ENCODE peak calls at places on chromosomes 7 and 10, in four cellular contexts. E is K562, W is HepG2, A is H1. H is an unnamed sample.

GRCh38 chr10:103397191-103397825 is 882 bp downstream of the PDCD11 start:
- DNase-seq in E (peak), W (no peak), A (no peak), H (no peak)

GRCh38 chr10:43202224-43202656 is 64.0 kb downstream of the CSGALNACT2 start:
- DNase-seq in E (peak), W (no peak), A (no peak), H (peak)

GRCh38 chr10:132444877-132445351 is 47.9 kb downstream of the PWWP2B start:
- DNase-seq in E (no peak), W (no peak), A (no peak), H (no peak)

GRCh38 chr10:75679546-75679945 is 248.1 kb downstream of the LRMDA start:
- DNase-seq in E (no peak), W (no peak), A (no peak), H (no peak)

GRCh38 chr7:832292-832967 is at the start of gene SUN1:
- DNase-seq in E (no peak), W (peak), A (no peak), H (no peak)

GRCh38 chr7:121178869-121179497 is 149.8 kb upstream of the WNT16 start:
- DNase-seq in E (no peak), W (no peak), A (no peak), H (no peak)

GRCh38 chr10:24965051-24965450 is 12.6 kb upstream of the PRTFDC1 start:
- DNase-seq in E (no peak), W (no peak), A (no peak), H (no peak)

GRCh38 chr10:123021517-123021916 is 12.7 kb downstream of the ACADSB start:
- DNase-seq in E (peak), W (peak), A (no peak), H (no peak)

GRCh38 chr10:5732141-5732540 is 47.5 kb downstream of the TASOR2 start:
- DNase-seq in E (no peak), W (no peak), A (no peak), H (no peak)

GRCh38 chr10:15046626-15047025 is 2.9 kb downstream of the OLAH start:
- DNase-seq in E (no peak), W (no peak), A (no peak), H (no peak)

GRCh38 chr7:151993977-151994676 is 31.3 kb upstream of the GALNT11 start:
- DNase-seq in E (no peak), W (no peak), A (no peak), H (peak)

GRCh38 chr10:12400266-12400931 is 51.1 kb downstream of the CAMK1D start:
- DNase-seq in E (no peak), W (no peak), A (no peak), H (no peak)

GRCh38 chr7:5296627-5297226 is 14.0 kb downstream of the SLC29A4 start:
- DNase-seq in E (peak), W (no peak), A (peak), H (peak)

DNA sequence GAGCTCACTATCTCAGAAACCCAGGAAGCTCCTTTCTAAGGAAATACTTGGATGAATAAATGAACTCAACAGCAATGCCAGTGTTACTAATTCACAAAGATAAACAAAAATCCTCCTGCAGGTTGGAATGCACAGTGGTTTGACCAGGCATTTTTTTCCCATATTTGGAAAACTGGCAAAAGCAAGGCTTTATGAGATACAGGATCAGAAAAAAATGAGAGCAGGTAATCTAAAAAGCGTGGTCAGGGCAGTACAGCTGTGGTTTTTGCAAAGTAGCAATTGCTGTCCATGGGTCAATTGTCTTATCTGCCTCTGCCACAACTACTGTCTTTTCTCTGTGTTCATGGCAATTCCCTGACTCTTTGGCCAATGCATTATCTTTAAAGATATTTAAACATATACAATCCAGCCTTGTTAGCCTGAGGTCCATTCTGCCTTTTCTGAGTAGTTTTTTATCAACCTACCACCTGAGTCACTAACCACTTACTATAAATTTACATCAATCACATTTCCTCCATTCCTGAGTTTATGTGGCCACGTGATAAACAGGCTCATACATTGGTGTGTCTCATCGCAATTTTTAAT is 564.5 kb upstream of the IGFBP3 start:
- DNase-seq in E (no peak), W (no peak), A (no peak), H (no peak)
- TF ChIP-seq ATF2 in E (no peak), W (no peak), A (no peak), H (no peak)

GRCh38 chr10:90866050-90866598 is 5.7 kb upstream of the RPP30 start:
- DNase-seq in E (no peak), W (no peak), A (no peak), H (no peak)

GRCh38 chr10:90871279-90871760 is 454 bp upstream of the RPP30 start:
- DNase-seq in E (peak), W (peak), A (no peak), H (peak)

GRCh38 chr10:90862908-90863514 is 5.2 kb upstream of the HTR7 start:
- DNase-seq in E (peak), W (peak), A (no peak), H (no peak)

GRCh38 chr10:90860790-90861189 is 3.0 kb upstream of the HTR7 start:
- DNase-seq in E (no peak), W (no peak), A (no peak), H (no peak)

DNA sequence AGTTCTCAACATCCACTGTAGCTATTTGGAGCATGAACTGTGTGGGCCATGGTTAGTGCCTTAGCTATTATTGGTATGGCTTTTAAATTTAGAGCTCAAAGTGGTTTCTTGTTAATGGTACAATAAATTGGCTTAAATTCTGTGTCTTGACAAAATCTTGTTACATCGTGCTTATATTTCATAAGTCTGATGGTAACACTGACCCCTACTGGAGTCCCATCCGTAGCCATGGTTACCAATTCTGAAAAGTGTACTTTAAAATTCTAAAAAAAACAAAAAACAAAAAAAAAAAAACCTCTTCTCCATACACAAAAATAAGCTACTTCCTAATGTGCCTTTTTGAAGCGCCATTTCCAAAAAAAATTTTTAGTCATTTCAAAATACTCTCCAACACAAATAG is 6.4 kb upstream of the RPP30 start:
- DNase-seq in E (peak), W (no peak), A (no peak), H (no peak)
- TF ChIP-seq CTCF in E (no peak), W (no peak), A (peak), H (no peak)

DNA sequence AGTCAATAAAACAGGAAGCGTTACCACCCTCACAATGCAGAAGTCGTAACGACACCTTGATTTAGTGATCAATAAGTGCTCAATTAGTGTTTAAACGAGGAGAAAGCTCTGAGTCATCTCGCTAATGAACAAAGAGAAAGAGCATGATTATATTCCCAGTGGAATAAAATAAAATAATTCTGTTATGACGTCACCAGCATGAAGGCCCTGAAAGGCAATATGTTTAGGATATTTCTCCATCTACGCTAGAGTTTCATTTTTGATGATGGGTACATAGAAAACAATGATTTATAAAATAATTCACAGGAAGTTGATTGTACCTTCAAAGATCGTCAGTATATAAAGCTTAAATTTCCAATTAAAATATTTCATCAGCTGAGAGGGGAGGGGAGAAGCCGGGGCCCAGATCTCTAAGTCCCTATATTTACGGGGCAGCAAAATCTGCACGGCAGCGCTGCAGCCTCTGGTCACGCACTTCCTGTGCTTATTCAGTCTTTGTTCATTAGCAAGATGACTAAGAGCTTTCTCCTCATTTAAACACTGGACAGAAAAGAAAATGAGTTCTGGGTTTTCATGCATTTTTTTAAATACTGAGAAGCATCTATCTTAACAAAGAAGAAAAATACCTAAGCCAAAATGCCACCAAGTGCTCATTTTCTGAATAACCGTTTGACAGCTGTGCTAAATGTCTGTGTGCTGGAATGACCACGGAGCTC is 400.4 kb downstream of the PTPRN2 start:
- DNase-seq in E (no peak), W (no peak), A (no peak), H (no peak)
- TF ChIP-seq ATF2 in E (no peak), W (no peak), A (no peak), H (no peak)

GRCh38 chr10:50504389-50504788 is 119.4 kb downstream of the SGMS1 start:
- DNase-seq in E (no peak), W (no peak), A (no peak), H (no peak)

GRCh38 chr10:50501478-50501877 is 122.3 kb downstream of the SGMS1 start:
- DNase-seq in E (peak), W (peak), A (no peak), H (no peak)

GRCh38 chr10:50503661-50504320 is 120.0 kb downstream of the SGMS1 start:
- DNase-seq in E (peak), W (no peak), A (no peak), H (no peak)

GRCh38 chr10:50498465-50498864 is 125.3 kb downstream of the SGMS1 start:
- DNase-seq in E (no peak), W (no peak), A (no peak), H (no peak)

DNA sequence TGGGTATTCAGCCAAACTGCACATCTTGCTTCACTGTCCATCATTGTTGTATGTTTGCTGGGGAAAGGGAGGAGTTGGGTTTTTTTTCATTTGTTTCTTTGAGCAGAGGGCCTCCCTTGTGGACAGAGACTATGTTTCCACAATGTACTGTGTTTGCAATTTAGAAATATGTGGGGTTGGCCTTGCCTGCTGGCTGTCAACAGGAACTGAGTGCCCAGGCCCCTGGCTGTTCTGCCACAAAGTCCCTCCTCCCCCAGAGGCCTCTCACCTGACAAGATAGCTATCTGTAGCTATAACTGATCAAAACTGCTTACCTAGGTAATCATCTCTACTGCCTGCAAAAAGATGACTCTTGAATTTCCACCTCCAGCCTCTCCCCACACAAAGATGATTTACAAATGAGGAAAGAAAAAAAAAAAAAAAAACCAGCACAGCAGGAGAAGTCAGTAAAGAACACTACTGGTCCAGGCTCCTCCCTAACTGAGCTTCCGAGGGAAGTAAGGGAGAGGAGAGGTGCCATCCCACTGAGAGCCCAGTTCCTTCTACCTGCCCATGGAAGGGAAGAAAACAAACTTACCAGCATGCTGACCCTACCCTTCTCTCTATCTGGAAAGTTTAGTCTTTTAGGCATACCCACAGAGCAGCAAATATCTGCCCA is 121.7 kb downstream of the SGMS1 start:
- DNase-seq in E (no peak), W (peak), A (no peak), H (no peak)
- TF ChIP-seq CTCF in E (no peak), W (peak), A (no peak), H (no peak)

H was measured in WTC11.